ENCODE peak calls at places on chromosomes 7 and 10, in eight cellular contexts. One of them, this sample, is unnamed. For H3K36me3, the result is how much of the 10 kb centered on the place peaks cover.

GRCh38 chr10:126063353-126063791 is 167.0 kb downstream of the FANK1 start:
- DNase-seq in neural progenitor cell: no peak
- DNase-seq in breast epithelium: no peak
- DNase-seq in SJSA1: peak
- DNase-seq in IMR-90: peak
- DNase-seq in ovary: no peak
- DNase-seq in astrocyte: peak
- DNase-seq in stomach: no peak
- DNase-seq in this sample: peak

GRCh38 chr7:82985144-82985802 is 177.4 kb downstream of the PCLO start:
- DNase-seq in IMR-90: no peak
- DNase-seq in ovary: no peak
- DNase-seq in breast epithelium: no peak
- DNase-seq in SJSA1: no peak
- DNase-seq in stomach: no peak
- DNase-seq in astrocyte: no peak
- DNase-seq in neural progenitor cell: no peak
- DNase-seq in this sample: peak

GRCh38 chr7:5425507-5426225 is 2.0 kb upstream of the TNRC18 start:
- DNase-seq in astrocyte: peak
- DNase-seq in neural progenitor cell: peak
- DNase-seq in breast epithelium: no peak
- DNase-seq in ovary: peak
- DNase-seq in stomach: peak
- DNase-seq in IMR-90: peak
- DNase-seq in SJSA1: peak
- DNase-seq in this sample: peak

GRCh38 chr10:94029955-94030354 is 36.2 kb downstream of the PLCE1 start:
- DNase-seq in SJSA1: no peak
- DNase-seq in breast epithelium: no peak
- DNase-seq in neural progenitor cell: no peak
- DNase-seq in astrocyte: no peak
- DNase-seq in ovary: no peak
- DNase-seq in stomach: no peak
- DNase-seq in IMR-90: no peak
- DNase-seq in this sample: no peak

GRCh38 chr10:74231375-74231774 is 80.4 kb downstream of the ADK start:
- DNase-seq in neural progenitor cell: no peak
- DNase-seq in ovary: no peak
- DNase-seq in IMR-90: peak
- DNase-seq in SJSA1: no peak
- DNase-seq in breast epithelium: no peak
- DNase-seq in astrocyte: peak
- DNase-seq in stomach: no peak
- DNase-seq in this sample: peak

GRCh38 chr10:12795723-12796122 is 205.8 kb downstream of the CCDC3 start:
- DNase-seq in breast epithelium: no peak
- DNase-seq in stomach: no peak
- DNase-seq in ovary: no peak
- DNase-seq in SJSA1: no peak
- DNase-seq in neural progenitor cell: no peak
- DNase-seq in astrocyte: no peak
- DNase-seq in IMR-90: no peak
- DNase-seq in this sample: no peak

GRCh38 chr10:22010973-22011408 is 7.5 kb upstream of the DNAJC1 start:
- DNase-seq in breast epithelium: no peak
- DNase-seq in SJSA1: no peak
- DNase-seq in neural progenitor cell: no peak
- DNase-seq in stomach: no peak
- DNase-seq in IMR-90: peak
- DNase-seq in ovary: no peak
- DNase-seq in astrocyte: no peak
- DNase-seq in this sample: peak

GRCh38 chr7:29442146-29442545 is 121.5 kb upstream of the PRR15 start:
- DNase-seq in astrocyte: peak
- DNase-seq in SJSA1: no peak
- DNase-seq in neural progenitor cell: peak
- DNase-seq in IMR-90: no peak
- DNase-seq in breast epithelium: no peak
- DNase-seq in ovary: no peak
- DNase-seq in stomach: no peak
- DNase-seq in this sample: peak

GRCh38 chr10:100634034-100634433 is 98.3 kb downstream of the HIF1AN start:
- DNase-seq in breast epithelium: no peak
- DNase-seq in IMR-90: no peak
- DNase-seq in astrocyte: no peak
- DNase-seq in neural progenitor cell: no peak
- DNase-seq in stomach: no peak
- DNase-seq in ovary: no peak
- DNase-seq in SJSA1: no peak
- DNase-seq in this sample: no peak

GRCh38 chr7:66304536-66304935 is 99.4 kb downstream of the TPST1 start:
- DNase-seq in SJSA1: no peak
- DNase-seq in stomach: no peak
- DNase-seq in astrocyte: no peak
- DNase-seq in breast epithelium: no peak
- DNase-seq in neural progenitor cell: no peak
- DNase-seq in IMR-90: peak
- DNase-seq in ovary: no peak
- DNase-seq in this sample: peak

GRCh38 chr10:124127965-124128810 is 34.8 kb upstream of the CHST15 start:
- DNase-seq in neural progenitor cell: no peak
- DNase-seq in IMR-90: no peak
- DNase-seq in stomach: no peak
- DNase-seq in astrocyte: no peak
- DNase-seq in ovary: no peak
- DNase-seq in breast epithelium: no peak
- DNase-seq in SJSA1: no peak
- DNase-seq in this sample: no peak

GRCh38 chr7:5183155-5183554 is 6.9 kb upstream of the WIPI2 start:
- DNase-seq in stomach: peak
- DNase-seq in ovary: no peak
- DNase-seq in neural progenitor cell: no peak
- DNase-seq in breast epithelium: peak
- DNase-seq in SJSA1: no peak
- DNase-seq in IMR-90: no peak
- DNase-seq in astrocyte: no peak
- DNase-seq in this sample: peak

GRCh38 chr7:50795253-50795652 is 12.6 kb upstream of the GRB10 start:
- DNase-seq in ovary: no peak
- DNase-seq in neural progenitor cell: no peak
- DNase-seq in astrocyte: no peak
- DNase-seq in IMR-90: no peak
- DNase-seq in stomach: no peak
- DNase-seq in SJSA1: no peak
- DNase-seq in breast epithelium: no peak
- DNase-seq in this sample: no peak

GRCh38 chr10:97573672-97574071 is 1.1 kb downstream of the ANKRD2 start:
- DNase-seq in ovary: no peak
- DNase-seq in IMR-90: no peak
- DNase-seq in SJSA1: no peak
- DNase-seq in neural progenitor cell: no peak
- DNase-seq in astrocyte: no peak
- DNase-seq in breast epithelium: no peak
- DNase-seq in stomach: no peak
- DNase-seq in this sample: no peak

GRCh38 chr7:138097064-138097741 is 20.9 kb downstream of the AKR1D1 start:
- DNase-seq in astrocyte: peak
- DNase-seq in neural progenitor cell: peak
- DNase-seq in IMR-90: no peak
- DNase-seq in breast epithelium: no peak
- DNase-seq in SJSA1: no peak
- DNase-seq in stomach: peak
- DNase-seq in ovary: no peak
- DNase-seq in this sample: peak

GRCh38 chr10:60846173-60846572 is 67.9 kb downstream of the CDK1 start:
- DNase-seq in breast epithelium: no peak
- DNase-seq in stomach: no peak
- DNase-seq in SJSA1: peak
- DNase-seq in astrocyte: peak
- DNase-seq in neural progenitor cell: no peak
- DNase-seq in ovary: no peak
- DNase-seq in IMR-90: peak
- DNase-seq in this sample: peak

DNA sequence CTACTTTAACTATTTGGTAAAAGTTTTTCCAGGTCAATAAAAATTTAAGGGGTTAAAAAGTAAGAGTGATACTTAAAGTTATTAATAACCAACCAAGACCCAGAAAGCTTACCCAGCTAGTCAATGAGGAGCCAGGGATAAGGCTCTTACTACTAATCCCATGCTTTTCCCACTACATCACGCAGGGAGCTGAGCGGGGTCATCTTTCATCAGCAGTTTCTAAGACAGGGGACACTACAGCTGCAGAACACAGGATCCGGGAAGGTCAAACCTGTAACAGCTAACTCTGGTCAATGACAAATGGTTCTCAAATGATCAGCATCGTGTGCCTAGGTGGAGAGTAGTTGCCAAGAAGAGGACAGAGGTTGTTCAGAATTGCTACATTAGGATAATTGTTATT is 65.1 kb downstream of the RSU1 start:
- DNase-seq in SJSA1: no peak
- DNase-seq in neural progenitor cell: no peak
- DNase-seq in breast epithelium: no peak
- DNase-seq in IMR-90: no peak
- DNase-seq in stomach: no peak
- DNase-seq in astrocyte: no peak
- DNase-seq in ovary: no peak
- DNase-seq in this sample: no peak
- H3K36me3 ChIP-seq in SJSA1: under half
- H3K36me3 ChIP-seq in neural progenitor cell: under half
- H3K36me3 ChIP-seq in breast epithelium: under half
- H3K36me3 ChIP-seq in IMR-90: under half
- H3K36me3 ChIP-seq in stomach: half or more
- H3K36me3 ChIP-seq in astrocyte: under half
- H3K36me3 ChIP-seq in ovary: under half
- H3K36me3 ChIP-seq in this sample: under half

DNA sequence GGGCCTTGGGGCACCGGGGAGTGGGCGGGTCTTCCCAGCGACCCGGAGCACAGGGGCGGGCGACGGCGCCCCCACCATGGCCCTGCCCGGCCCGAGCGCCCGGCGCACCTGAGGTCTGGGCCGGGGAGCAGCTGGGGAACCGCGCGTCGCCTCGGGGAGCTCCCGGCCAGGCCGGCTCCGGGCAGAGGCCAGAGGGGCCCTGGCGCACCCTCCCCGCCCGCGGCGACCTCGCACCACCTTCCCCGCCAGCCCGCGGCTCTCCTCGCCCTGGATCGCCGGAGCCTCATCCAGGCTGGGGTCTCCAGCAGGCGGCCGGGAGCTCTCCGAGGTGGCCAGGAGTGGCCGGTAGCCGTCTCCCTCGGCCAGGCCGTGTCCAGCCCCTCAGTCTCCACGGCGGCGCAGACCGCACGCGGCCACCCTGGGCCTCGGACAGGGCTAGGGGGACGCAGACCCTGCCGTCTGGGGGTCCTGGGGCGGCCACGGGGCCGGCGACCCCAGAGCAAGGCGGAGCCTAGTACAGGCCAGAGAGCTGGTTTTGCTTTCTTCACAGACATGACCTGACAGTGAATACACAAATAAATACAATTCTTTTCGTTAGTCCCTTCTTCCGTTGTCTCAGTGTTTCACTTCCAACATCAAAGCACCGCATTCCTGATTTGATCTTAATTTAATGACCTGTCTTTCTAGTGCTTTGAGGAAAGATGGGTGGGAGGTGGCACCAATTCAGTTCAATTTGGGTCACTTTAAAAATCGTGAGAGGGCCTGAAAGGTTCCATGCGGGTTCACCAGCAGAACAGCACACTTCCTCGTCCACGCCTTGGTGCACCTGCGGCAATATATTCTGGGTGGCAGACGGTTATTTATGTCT is 357.0 kb downstream of the DNAJB6 start:
- DNase-seq in astrocyte: no peak
- DNase-seq in ovary: no peak
- DNase-seq in stomach: peak
- DNase-seq in breast epithelium: no peak
- DNase-seq in IMR-90: no peak
- DNase-seq in neural progenitor cell: peak
- DNase-seq in SJSA1: no peak
- DNase-seq in this sample: no peak
- H3K4me3 ChIP-seq in astrocyte: no peak
- H3K4me3 ChIP-seq in ovary: no peak
- H3K4me3 ChIP-seq in stomach: no peak
- H3K4me3 ChIP-seq in breast epithelium: no peak
- H3K4me3 ChIP-seq in IMR-90: no peak
- H3K4me3 ChIP-seq in neural progenitor cell: peak
- H3K4me3 ChIP-seq in SJSA1: no peak
- H3K4me3 ChIP-seq in this sample: no peak

DNA sequence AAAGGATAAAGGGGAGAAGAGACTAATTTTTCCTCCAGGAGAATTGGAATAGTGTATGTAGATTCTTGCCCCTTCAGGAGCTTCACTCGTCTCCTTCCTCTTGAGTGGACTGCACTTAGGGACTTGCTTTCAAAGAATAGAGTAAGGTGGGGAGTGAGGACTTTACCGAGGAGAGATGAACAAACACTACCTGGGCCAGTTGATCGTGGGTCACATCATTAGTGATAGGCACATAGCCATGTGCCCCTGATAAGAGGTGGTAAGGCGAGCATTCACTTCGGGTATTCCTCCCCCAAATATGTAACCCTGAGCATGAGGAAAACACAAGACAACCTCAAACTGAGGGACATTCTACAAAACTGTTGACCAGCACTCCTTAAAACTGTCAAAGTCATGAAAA is 14.6 kb upstream of the KIFBP start:
- DNase-seq in IMR-90: no peak
- DNase-seq in breast epithelium: no peak
- DNase-seq in SJSA1: no peak
- DNase-seq in astrocyte: no peak
- DNase-seq in neural progenitor cell: no peak
- DNase-seq in stomach: no peak
- DNase-seq in ovary: no peak
- DNase-seq in this sample: no peak
- H3K36me3 ChIP-seq in IMR-90: half or more
- H3K36me3 ChIP-seq in breast epithelium: under half
- H3K36me3 ChIP-seq in SJSA1: half or more
- H3K36me3 ChIP-seq in astrocyte: half or more
- H3K36me3 ChIP-seq in neural progenitor cell: under half
- H3K36me3 ChIP-seq in stomach: half or more
- H3K36me3 ChIP-seq in ovary: under half
- H3K36me3 ChIP-seq in this sample: under half

GRCh38 chr7:150322833-150323681 is at the start of the genes ACTR3C and LRRC61:
- DNase-seq in ovary: peak
- DNase-seq in breast epithelium: peak
- DNase-seq in IMR-90: no peak
- DNase-seq in stomach: peak
- DNase-seq in astrocyte: no peak
- DNase-seq in SJSA1: no peak
- DNase-seq in neural progenitor cell: peak
- DNase-seq in this sample: peak
- H3K4me3 ChIP-seq in ovary: peak
- H3K4me3 ChIP-seq in breast epithelium: peak
- H3K4me3 ChIP-seq in IMR-90: no peak
- H3K4me3 ChIP-seq in stomach: peak
- H3K4me3 ChIP-seq in astrocyte: peak
- H3K4me3 ChIP-seq in SJSA1: no peak
- H3K4me3 ChIP-seq in neural progenitor cell: peak
- H3K4me3 ChIP-seq in this sample: peak

GRCh38 chr10:5890519-5890878 is 456 bp downstream of the FBH1 start:
- DNase-seq in ovary: peak
- DNase-seq in SJSA1: peak
- DNase-seq in IMR-90: no peak
- DNase-seq in neural progenitor cell: peak
- DNase-seq in stomach: no peak
- DNase-seq in breast epithelium: no peak
- DNase-seq in astrocyte: no peak
- DNase-seq in this sample: peak
- H3K36me3 ChIP-seq in ovary: under half
- H3K36me3 ChIP-seq in SJSA1: half or more
- H3K36me3 ChIP-seq in IMR-90: under half
- H3K36me3 ChIP-seq in neural progenitor cell: under half
- H3K36me3 ChIP-seq in stomach: under half
- H3K36me3 ChIP-seq in breast epithelium: under half
- H3K36me3 ChIP-seq in astrocyte: under half
- H3K36me3 ChIP-seq in this sample: under half

This sample was measured in bronchial epithelial cell.